ENCODE peak calls at places on chromosomes 1 and 21, in seven cellular contexts. B, Q, T, X, S, V and A are unnamed samples.

GRCh38 chr1:245458761-245459174 is 304.0 kb downstream of the KIF26B start:
- DNase-seq in B (no peak), Q (no peak), T (no peak), X (no peak), S (no peak), V (no peak), A (no peak)

GRCh38 chr1:64499966-64500365 is 30.0 kb downstream of the CACHD1 start:
- DNase-seq in B (no peak), Q (peak), T (no peak), X (no peak), S (no peak), V (no peak), A (peak)

GRCh38 chr1:54275349-54275748 is 75.4 kb downstream of the MRPL37 start:
- DNase-seq in B (no peak), Q (no peak), T (peak), X (peak), S (no peak), V (no peak), A (no peak)

GRCh38 chr1:234978397-234979291 is 150.0 kb downstream of the TOMM20 start:
- DNase-seq in B (no peak), Q (no peak), T (no peak), X (no peak), S (peak), V (peak), A (no peak)

GRCh38 chr1:226687476-226687875 is 51.6 kb downstream of the ITPKB start:
- DNase-seq in B (no peak), Q (no peak), T (no peak), X (no peak), S (no peak), V (no peak), A (no peak)

GRCh38 chr1:29171089-29171488 is 10.6 kb downstream of the SRSF4 start:
- DNase-seq in B (no peak), Q (no peak), T (no peak), X (no peak), S (no peak), V (no peak), A (no peak)

GRCh38 chr1:116990612-116991151 is 10.9 kb upstream of the CD101 start:
- DNase-seq in B (no peak), Q (no peak), T (peak), X (peak), S (no peak), V (no peak), A (no peak)

GRCh38 chr1:10613340-10613739 is 138.6 kb downstream of the PEX14 start:
- DNase-seq in B (no peak), Q (no peak), T (no peak), X (peak), S (no peak), V (no peak), A (no peak)

GRCh38 chr1:98398649-98399048 is 262.9 kb upstream of the SNX7 start:
- DNase-seq in B (no peak), Q (peak), T (no peak), X (no peak), S (no peak), V (no peak), A (no peak)

GRCh38 chr21:14901482-14901958 is 163.3 kb downstream of the NRIP1 start:
- DNase-seq in B (no peak), Q (peak), T (no peak), X (no peak), S (peak), V (no peak), A (no peak)

GRCh38 chr1:75338974-75339483 is 204.8 kb downstream of the LHX8 start:
- DNase-seq in B (peak), Q (no peak), T (no peak), X (no peak), S (no peak), V (no peak), A (no peak)

GRCh38 chr1:150162582-150162861 is 12.8 kb downstream of the PLEKHO1 start:
- DNase-seq in B (no peak), Q (no peak), T (no peak), X (no peak), S (no peak), V (no peak), A (no peak)

GRCh38 chr1:77859248-77859647 is 29.2 kb upstream of the NEXN start:
- DNase-seq in B (no peak), Q (no peak), T (no peak), X (no peak), S (no peak), V (no peak), A (no peak)